ENCODE peak calls at places on chromosomes 4 and X, in seven cellular contexts. Q, O, X, S, R, N and C are unnamed samples.

GRCh38 chrX:79270401-79270800 is 96.7 kb downstream of the ITM2A start:
- DNase-seq in N (peak; percentile 7), R (peak; percentile 2), O (no peak), X (peak; percentile 54), Q (no peak), S (peak; percentile 70), C (no peak)

GRCh38 chr4:143586080-143586479 is 72.6 kb downstream of the SMARCA5 start:
- DNase-seq in R (no peak), N (no peak), S (no peak), O (no peak), Q (peak; percentile 63), X (no peak), C (no peak)

GRCh38 chr4:33262809-33263208 is 2542.6 kb downstream of the PCDH7 start:
- DNase-seq in Q (peak; percentile 52), R (no peak), S (no peak), N (no peak), X (no peak), O (no peak), C (no peak)

GRCh38 chr4:128517096-128517738 is 229.6 kb upstream of the PGRMC2 start:
- DNase-seq in Q (peak; percentile 37), N (peak; percentile 22), X (no peak), S (no peak), O (no peak), R (no peak), C (no peak)

GRCh38 chrX:7145454-7145853 is 2.1 kb upstream of the STS start:
- DNase-seq in O (no peak), S (no peak), X (no peak), N (no peak), R (no peak), Q (no peak), C (no peak)

GRCh38 chr4:8205241-8205707 is 6.2 kb downstream of the SH3TC1 start:
- DNase-seq in S (peak; percentile 54), N (no peak), X (no peak), R (no peak), O (no peak), Q (no peak), C (no peak)

GRCh38 chrX:120514236-120514635 is 45.1 kb upstream of the LAMP2 start:
- DNase-seq in Q (no peak), X (no peak), N (peak; percentile 33), O (peak; percentile 14), R (no peak), S (no peak), C (no peak)

GRCh38 chrX:153299855-153300254 is 21.7 kb downstream of the PNMA6F start:
- DNase-seq in X (no peak), Q (no peak), O (no peak), R (no peak), N (no peak), S (no peak), C (no peak)

GRCh38 chrX:152824841-152825374 is 5.6 kb downstream of the CETN2 start:
- DNase-seq in N (no peak), S (no peak), Q (no peak), R (no peak), O (no peak), X (no peak), C (no peak)

GRCh38 chrX:29419774-29420553 is 795.4 kb upstream of the MAGEB2 start:
- DNase-seq in O (no peak), S (no peak), R (no peak), N (peak; percentile 3), Q (peak; percentile 80), X (no peak), C (peak; percentile 21)

GRCh38 chr4:81019016-81019415 is 11.5 kb upstream of the BMP3 start:
- DNase-seq in O (no peak), R (no peak), N (no peak), S (no peak), X (no peak), Q (no peak), C (no peak)

GRCh38 chrX:103658681-103659433 is 27.6 kb downstream of the MORF4L2 start:
- DNase-seq in O (no peak), Q (no peak), N (no peak), X (no peak), S (no peak), R (no peak), C (no peak)

GRCh38 chr4:32499176-32499575 is 1779.0 kb downstream of the PCDH7 start:
- DNase-seq in O (no peak), R (no peak), X (no peak), S (no peak), N (peak; percentile 69), Q (peak; percentile 87), C (no peak)

GRCh38 chr4:119105605-119106004 is 30.0 kb upstream of the MYOZ2 start:
- DNase-seq in R (no peak), X (no peak), Q (peak; percentile 59), N (no peak), O (no peak), S (no peak), C (no peak)

GRCh38 chr4:24794916-24795665 is at the start of gene SOD3:
- DNase-seq in X (no peak), R (no peak), N (peak; percentile 90), Q (peak; percentile 69), O (peak; percentile 13), S (no peak), C (no peak)

GRCh38 chr4:54005475-54005874 is 58.9 kb downstream of the CHIC2 start:
- DNase-seq in Q (peak; percentile 80), S (no peak), O (no peak), X (no peak), R (no peak), N (peak; percentile 50), C (no peak)

GRCh38 chr4:27666943-27667342 is 806.3 kb downstream of the STIM2 start:
- DNase-seq in X (no peak), N (peak; percentile 22), S (no peak), Q (no peak), O (peak; percentile 11), R (no peak), C (peak; percentile 61)

GRCh38 chr4:20356565-20356964 is 104.9 kb downstream of the SLIT2 start:
- DNase-seq in R (no peak), O (peak; percentile 96), X (no peak), S (no peak), Q (peak; percentile 37), N (peak; percentile 63), C (no peak)

GRCh38 chrX:115902995-115903394 is 267.5 kb upstream of the AGTR2 start:
- DNase-seq in Q (no peak), O (no peak), S (no peak), R (no peak), X (no peak), N (no peak), C (no peak)

GRCh38 chrX:125006704-125007103 is 313.0 kb upstream of the TEX13C start:
- DNase-seq in N (no peak), X (no peak), R (no peak), Q (no peak), S (no peak), O (no peak), C (no peak)

GRCh38 chr4:2794707-2795557 is 2.0 kb downstream of the SH3BP2 start:
- DNase-seq in R (no peak), Q (peak; percentile 80), N (peak; percentile 23), X (no peak), O (no peak), S (no peak), C (no peak)

GRCh38 chrX:123513585-123514278 is 219.1 kb downstream of the THOC2 start:
- DNase-seq in N (peak; percentile 0), Q (no peak), X (no peak), R (no peak), O (no peak), S (no peak), C (no peak)

GRCh38 chrX:36978886-36979285 is 29.3 kb upstream of the FAM47C start:
- DNase-seq in O (no peak), X (no peak), S (no peak), Q (peak; percentile 7), R (no peak), N (peak; percentile 38), C (no peak)

GRCh38 chrX:47170861-47171692 is 22.6 kb upstream of the UBA1 start:
- DNase-seq in S (no peak), N (no peak), Q (no peak), X (no peak), R (no peak), O (no peak), C (no peak)

GRCh38 chrX:85998954-85999353 is 48.4 kb downstream of the CHM start:
- DNase-seq in Q (no peak), O (no peak), N (no peak), X (no peak), S (no peak), R (no peak), C (no peak)

GRCh38 chr4:159042097-159042605 is 60.7 kb upstream of the RAPGEF2 start:
- DNase-seq in R (no peak), X (no peak), S (peak; percentile 67), O (peak; percentile 22), Q (no peak), N (no peak), C (no peak)

GRCh38 chr4:158201310-158201709 is 9.0 kb upstream of the TMEM144 start:
- DNase-seq in Q (no peak), R (no peak), S (no peak), N (no peak), O (no peak), X (no peak), C (no peak)

GRCh38 chrX:101429934-101430333 is 21.9 kb downstream of the HNRNPH2 start:
- DNase-seq in X (no peak), R (no peak), N (no peak), S (no peak), O (no peak), Q (peak; percentile 71), C (no peak)

GRCh38 chr4:128306992-128307581 is 19.5 kb upstream of the PGRMC2 start:
- DNase-seq in Q (no peak), N (no peak), X (no peak), S (no peak), O (no peak), R (no peak), C (no peak)

GRCh38 chr4:171101845-171102244 is 711.4 kb upstream of the GALNTL6 start:
- DNase-seq in O (no peak), S (no peak), R (no peak), X (no peak), N (no peak), Q (no peak), C (no peak)

GRCh38 chrX:102345916-102346315 is 93.9 kb downstream of the NXF2B start:
- DNase-seq in S (no peak), N (peak; percentile 28), X (peak; percentile 37), O (no peak), Q (peak; percentile 40), R (no peak), C (no peak)

GRCh38 chrX:2908125-2908685 is 20.9 kb downstream of the ARSD start:
- DNase-seq in O (no peak), X (no peak), Q (no peak), S (no peak), N (no peak), R (no peak), C (no peak)

GRCh38 chrX:149512225-149512885 is 7.2 kb upstream of the IDS start:
- DNase-seq in X (peak; percentile 22), S (peak; percentile 52), O (peak; percentile 35), Q (peak; percentile 42), R (no peak), N (peak; percentile 41), C (no peak)

GRCh38 chrX:16778545-16778944 is 7.7 kb upstream of the TXLNG start:
- DNase-seq in S (no peak), Q (peak; percentile 10), O (no peak), N (no peak), X (no peak), R (no peak), C (no peak)

GRCh38 chrX:48772602-48773001 is 11.1 kb downstream of the GLOD5 start:
- DNase-seq in R (no peak), N (no peak), Q (no peak), O (no peak), S (no peak), X (no peak), C (no peak)

GRCh38 chr4:173371292-173372192 is 788 bp downstream of the SAP30 start:
- DNase-seq in X (peak; percentile 31), N (peak; percentile 73), R (no peak), S (peak; percentile 37), Q (peak; percentile 77), O (peak; percentile 86), C (no peak)

GRCh38 chrX:49001521-49002090 is 458 bp downstream of the GRIPAP1 start:
- DNase-seq in O (peak; percentile 36), S (peak; percentile 8), R (no peak), N (peak; percentile 24), X (peak; percentile 12), Q (peak; percentile 37), C (peak; percentile 7)

GRCh38 chrX:121308276-121308805 is 260.9 kb downstream of the GLUD2 start:
- DNase-seq in Q (peak; percentile 79), S (no peak), X (peak; percentile 6), R (no peak), N (peak; percentile 28), O (peak; percentile 40), C (peak; percentile 10)